ENCODE peak calls at places on chromosome 3, in four cellular contexts. P, M, Z and F are unnamed samples.

GRCh38 chr3:100480111-100480510 is 12.3 kb upstream of the TMEM45A start:
- ATAC-seq in P (no peak), M (no peak), Z (no peak), F (no peak)

GRCh38 chr3:171127611-171128010 is 101.1 kb upstream of the SLC2A2 start:
- ATAC-seq in P (no peak), M (no peak), Z (no peak), F (no peak)

GRCh38 chr3:127043041-127043641 is 60.2 kb downstream of the PLXNA1 start:
- ATAC-seq in P (peak), M (no peak), Z (no peak), F (peak)

GRCh38 chr3:52845157-52845556 is 10.3 kb upstream of the MUSTN1 start:
- ATAC-seq in P (peak), M (no peak), Z (no peak), F (no peak)

GRCh38 chr3:12179441-12179840 is 20.7 kb upstream of the TIMP4 start:
- ATAC-seq in P (no peak), M (peak), Z (no peak), F (no peak)

GRCh38 chr3:177224406-177224805 is 27.1 kb upstream of the TBL1XR1 start:
- ATAC-seq in P (no peak), M (peak), Z (peak), F (no peak)

GRCh38 chr3:167736997-167737396 is 1.5 kb downstream of the SERPINI1 start:
- ATAC-seq in P (no peak), M (no peak), Z (no peak), F (no peak)

GRCh38 chr3:133459400-133459799 is 59.5 kb downstream of the BFSP2 start:
- ATAC-seq in P (peak), M (no peak), Z (no peak), F (peak)

GRCh38 chr3:63538912-63539311 is 113.6 kb upstream of the SNTN start:
- ATAC-seq in P (no peak), M (no peak), Z (no peak), F (no peak)

GRCh38 chr3:105539897-105540296 is 173.2 kb downstream of the ALCAM start:
- ATAC-seq in P (peak), M (no peak), Z (no peak), F (no peak)